ENCODE peak calls at places on chromosome 15, in five cellular contexts. Y is SK-N-SH, M is K562, D is GM12878, O is HepG2. H is an unnamed sample.

GRCh38 chr15:52247032-52247431 is 48.6 kb downstream of the MYO5C start:
- DNase-seq in Y (no peak), M (no peak), D (no peak), O (no peak), H (no peak)

GRCh38 chr15:40377606-40378005 is 4.9 kb upstream of the KNSTRN start:
- DNase-seq in Y (no peak), M (no peak), D (no peak), O (no peak), H (no peak)

GRCh38 chr15:27454281-27455060 is 483.5 kb downstream of the GABRG3 start:
- DNase-seq in Y (no peak), M (peak; percentile 33), D (no peak), O (no peak), H (no peak)

GRCh38 chr15:26891448-26891881 is 24.6 kb downstream of the GABRA5 start:
- DNase-seq in Y (peak; percentile 83), M (peak; percentile 61), D (no peak), O (peak; percentile 36), H (no peak)

GRCh38 chr15:88124199-88124598 is 132.3 kb downstream of the NTRK3 start:
- DNase-seq in Y (no peak), M (no peak), D (no peak), O (no peak), H (no peak)

GRCh38 chr15:94270570-94270969 is 39.2 kb downstream of the MCTP2 start:
- DNase-seq in Y (no peak), M (no peak), D (no peak), O (no peak), H (no peak)

GRCh38 chr15:86608461-86608860 is 528.8 kb downstream of the AGBL1 start:
- DNase-seq in Y (no peak), M (no peak), D (no peak), O (no peak), H (no peak)

GRCh38 chr15:72450805-72451204 is 23.3 kb upstream of the ARIH1 start:
- DNase-seq in Y (no peak), M (no peak), D (no peak), O (no peak), H (no peak)

GRCh38 chr15:77500986-77501385 is 80.3 kb downstream of the HMG20A start:
- DNase-seq in Y (no peak), M (no peak), D (no peak), O (no peak), H (no peak)

GRCh38 chr15:39327005-39327725 is 253.7 kb upstream of the THBS1 start:
- DNase-seq in Y (no peak), M (no peak), D (no peak), O (no peak), H (no peak)

GRCh38 chr15:99153026-99153535 is 48.2 kb downstream of the SYNM start:
- DNase-seq in Y (no peak), M (no peak), D (no peak), O (no peak), H (no peak)

GRCh38 chr15:90131848-90132247 is 29.6 kb upstream of the IDH2 start:
- DNase-seq in Y (no peak), M (no peak), D (no peak), O (no peak), H (no peak)

GRCh38 chr15:27850961-27851636 is 248.0 kb downstream of the OCA2 start:
- DNase-seq in Y (no peak), M (no peak), D (no peak), O (no peak), H (no peak)

GRCh38 chr15:60972301-60972700 is 256.8 kb downstream of the RORA start:
- DNase-seq in Y (no peak), M (no peak), D (no peak), O (no peak), H (no peak)

GRCh38 chr15:60975203-60975602 is 253.9 kb downstream of the RORA start:
- DNase-seq in Y (no peak), M (no peak), D (no peak), O (no peak), H (no peak)

GRCh38 chr15:60971719-60972118 is 257.4 kb downstream of the RORA start:
- DNase-seq in Y (no peak), M (no peak), D (no peak), O (no peak), H (no peak)

GRCh38 chr15:60973637-60974415 is 255.3 kb downstream of the RORA start:
- DNase-seq in Y (no peak), M (no peak), D (no peak), O (no peak), H (no peak)

DNA sequence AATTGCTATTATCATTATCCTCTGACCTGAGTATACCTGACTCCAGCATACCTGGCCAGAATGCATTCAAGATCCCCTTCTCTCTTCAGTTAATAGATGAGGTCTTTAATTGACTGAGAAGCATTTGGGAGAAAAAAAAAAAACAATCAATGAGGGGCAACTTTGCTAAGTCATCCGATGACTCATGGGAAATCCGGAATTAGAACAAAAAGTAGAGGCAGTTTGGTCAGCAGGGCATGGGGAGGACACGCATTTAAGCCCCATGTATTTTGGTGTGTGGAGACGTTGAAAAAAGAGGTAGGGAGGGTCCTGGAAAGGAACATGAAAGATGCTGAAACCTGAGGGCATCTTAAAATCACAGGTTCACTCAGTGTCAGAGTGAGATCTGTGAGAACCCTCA is 256.2 kb downstream of the RORA start:
- DNase-seq in Y (no peak), M (no peak), D (no peak), O (no peak), H (no peak)
- TF ChIP-seq ZBTB33 in Y (no peak), M (no peak), D (no peak), O (no peak), H (no peak)

GRCh38 chr15:50236433-50236832 is 29.1 kb downstream of the HDC start:
- DNase-seq in Y (no peak), M (no peak), D (no peak), O (no peak), H (no peak)
- TF ChIP-seq ZBTB33 in Y (no peak), M (no peak), D (no peak), O (no peak), H (no peak)

GRCh38 chr15:57251941-57252340 is 124.4 kb upstream of the CGNL1 start:
- DNase-seq in Y (no peak), M (no peak), D (no peak), O (no peak), H (no peak)
- TF ChIP-seq ZBTB33 in Y (no peak), M (no peak), D (no peak), O (no peak), H (no peak)

DNA sequence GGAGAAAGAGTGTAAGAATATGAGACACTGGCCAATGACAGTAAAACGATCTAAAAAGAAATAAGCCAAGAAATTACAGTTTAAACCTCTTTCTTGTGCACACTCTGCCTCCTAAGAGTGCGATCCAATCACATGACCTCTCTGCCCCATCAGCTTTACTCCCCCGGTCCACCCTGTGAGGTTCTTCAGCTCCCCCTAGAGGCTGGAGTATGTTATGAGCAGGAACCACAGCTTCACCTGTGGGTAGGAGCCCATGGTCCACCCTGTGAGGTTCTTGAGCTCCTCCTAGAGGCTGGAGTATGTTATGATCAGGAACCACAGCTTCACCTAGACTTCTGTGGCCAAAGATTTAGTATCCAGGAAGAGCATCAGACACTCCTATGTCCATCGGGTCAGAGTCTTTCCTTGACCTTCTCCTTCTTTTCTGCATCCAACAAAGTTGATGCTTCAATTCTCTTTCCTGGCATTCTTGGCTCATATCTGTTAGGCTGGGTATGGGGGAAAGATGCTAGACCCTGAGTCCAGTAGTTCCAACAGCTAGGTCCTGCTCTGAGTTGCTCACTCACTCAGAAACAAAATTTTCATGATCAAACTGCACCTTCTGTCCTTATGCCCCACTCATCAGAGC is 164.0 kb downstream of the MINAR1 start:
- DNase-seq in Y (peak; percentile 84), M (peak; percentile 96), D (peak; percentile 71), O (peak; percentile 94), H (peak; percentile 95)
- TF ChIP-seq ZBTB33 in Y (no peak), M (no peak), D (no peak), O (no peak), H (no peak)

GRCh38 chr15:95812491-95812890 is 518.0 kb upstream of the NR2F2 start:
- DNase-seq in Y (no peak), M (no peak), D (no peak), O (no peak), H (no peak)
- TF ChIP-seq ZBTB33 in Y (no peak), M (no peak), D (no peak), O (no peak), H (no peak)

GRCh38 chr15:62895905-62896316 is 146.6 kb upstream of the TPM1 start:
- DNase-seq in Y (no peak), M (no peak), D (no peak), O (peak; percentile 62), H (no peak)
- TF ChIP-seq ZBTB33 in Y (no peak), M (no peak), D (no peak), O (no peak), H (no peak)

DNA sequence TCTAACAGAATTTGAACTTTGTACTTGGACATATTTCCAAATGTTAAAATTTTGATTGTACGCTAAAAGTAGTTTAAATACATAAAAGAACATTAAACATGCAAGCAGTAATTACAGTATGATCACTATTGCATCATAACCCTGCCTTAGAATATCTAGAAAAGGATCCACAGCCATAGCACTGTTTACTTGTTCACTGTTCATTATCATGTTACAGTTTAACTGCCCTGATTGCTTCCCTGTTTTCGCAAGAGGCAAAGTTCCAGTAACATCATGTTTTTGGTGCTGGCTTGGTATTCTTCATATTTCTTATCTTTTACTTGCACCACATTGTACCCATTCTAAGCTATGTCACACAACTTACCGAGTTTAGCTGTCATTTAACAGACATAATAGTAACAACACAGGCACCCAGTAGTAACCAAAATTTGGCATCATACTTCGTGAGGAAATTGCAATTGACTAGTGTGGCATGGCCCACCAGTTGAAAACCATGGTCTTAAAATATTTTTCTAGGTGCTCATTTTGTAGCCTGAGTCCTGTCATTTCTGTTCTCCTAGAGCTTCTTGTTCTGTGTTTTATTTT is 13.3 kb upstream of the TMEM87A start:
- DNase-seq in Y (no peak), M (no peak), D (no peak), O (peak; percentile 63), H (no peak)
- TF ChIP-seq ZBTB33 in Y (no peak), M (no peak), D (no peak), O (no peak), H (no peak)